ENCODE peak calls at places on chromosomes 1 and 21, in eight cellular contexts. A is psoas muscle; M is ovary; Y is CD8-positive, alpha-beta T cell; O is heart left ventricle; H is aorta; C is left ventricle myocardium inferior; K is neural progenitor cell. Z is an unnamed sample. For H3K27me3 and H3K4me1, the result is how much of the 10 kb centered on the place peaks cover.

GRCh38 chr1:12447849-12448312 is 170.1 kb downstream of the DHRS3 start:
- DNase-seq in O (no peak), M (no peak), A (no peak), H (no peak), K (no peak), C (no peak), Y (no peak), Z (no peak)

GRCh38 chr1:33237579-33237978 is 18.7 kb upstream of the ZNF362 start:
- DNase-seq in M (no peak), H (no peak), Y (no peak), O (no peak), K (no peak), A (no peak), C (no peak), Z (no peak)

GRCh38 chr1:186512698-186513457 is 52.0 kb upstream of the PDC start:
- DNase-seq in O (no peak), K (no peak), C (no peak), M (no peak), Y (no peak), A (no peak), H (no peak), Z (no peak)

GRCh38 chr21:26835027-26835713 is 10.0 kb downstream of the ADAMTS1 start:
- DNase-seq in C (no peak), Y (no peak), H (no peak), K (no peak), A (no peak), M (no peak), O (no peak), Z (peak)

GRCh38 chr1:66262233-66262632 is 271.7 kb upstream of the SGIP1 start:
- DNase-seq in C (no peak), K (no peak), M (no peak), O (no peak), H (no peak), A (no peak), Y (no peak), Z (peak)

GRCh38 chr1:200228081-200228480 is 181.8 kb downstream of the ZNF281 start:
- DNase-seq in K (peak), H (no peak), A (no peak), O (no peak), Y (no peak), C (no peak), M (no peak), Z (no peak)

GRCh38 chr21:31159808-31160207 is 121.5 kb upstream of the KRTAP19-8 start:
- DNase-seq in K (no peak), M (no peak), O (no peak), H (no peak), A (no peak), C (no peak), Y (no peak), Z (no peak)

GRCh38 chr1:168610111-168610510 is 33.7 kb downstream of the XCL1 start:
- DNase-seq in A (no peak), M (peak), K (peak), C (no peak), H (no peak), O (no peak), Y (no peak), Z (no peak)

DNA sequence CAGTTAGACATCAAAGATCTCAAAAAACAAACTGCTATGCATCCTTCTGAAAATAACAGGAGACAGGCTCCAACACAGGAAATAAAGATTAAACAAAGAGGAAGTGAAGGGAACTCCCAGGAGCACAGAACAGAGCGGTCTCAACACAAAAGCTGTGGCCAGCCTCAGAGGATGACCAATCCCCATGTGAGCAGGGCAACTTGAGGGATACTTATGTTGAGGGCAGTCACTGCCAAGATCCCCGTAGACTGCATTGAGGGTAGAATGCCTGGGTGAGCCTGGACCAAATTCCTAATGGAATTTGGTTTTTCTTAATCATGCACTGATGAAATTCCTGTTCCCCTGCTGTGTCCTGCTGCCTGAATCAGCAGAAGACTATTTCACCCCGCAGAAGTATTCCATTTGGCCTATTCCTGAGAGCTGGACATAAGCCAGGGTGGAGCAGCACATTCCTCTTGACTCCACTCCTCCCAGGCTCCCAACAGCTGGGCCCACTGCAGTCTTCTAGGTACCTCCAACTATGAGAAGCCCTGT is 49.0 kb downstream of the JAK1 start:
- DNase-seq in Y (no peak), C (peak), M (peak), H (peak), K (peak), A (peak), O (no peak), Z (peak)
- H3K27ac ChIP-seq in Y (no peak), C (peak), M (no peak), H (no peak), K (no peak), A (peak), O (peak), Z (no peak)

GRCh38 chr1:228005511-228006033 is 1.2 kb upstream of the WNT3A start:
- DNase-seq in Y (peak), A (no peak), K (no peak), C (no peak), H (no peak), O (no peak), M (no peak), Z (no peak)

GRCh38 chr1:228002792-228003191 is 4.0 kb upstream of the WNT3A start:
- DNase-seq in K (no peak), O (no peak), M (no peak), A (no peak), Y (peak), C (no peak), H (no peak), Z (no peak)

GRCh38 chr1:228003461-228004330 is 3.1 kb upstream of the WNT3A start:
- DNase-seq in A (no peak), K (no peak), C (no peak), O (no peak), Y (peak), H (no peak), M (no peak), Z (no peak)

GRCh38 chr1:228004887-228005462 is 1.8 kb upstream of the WNT3A start:
- DNase-seq in A (no peak), M (no peak), C (no peak), K (peak), Y (peak), O (no peak), H (no peak), Z (no peak)

DNA sequence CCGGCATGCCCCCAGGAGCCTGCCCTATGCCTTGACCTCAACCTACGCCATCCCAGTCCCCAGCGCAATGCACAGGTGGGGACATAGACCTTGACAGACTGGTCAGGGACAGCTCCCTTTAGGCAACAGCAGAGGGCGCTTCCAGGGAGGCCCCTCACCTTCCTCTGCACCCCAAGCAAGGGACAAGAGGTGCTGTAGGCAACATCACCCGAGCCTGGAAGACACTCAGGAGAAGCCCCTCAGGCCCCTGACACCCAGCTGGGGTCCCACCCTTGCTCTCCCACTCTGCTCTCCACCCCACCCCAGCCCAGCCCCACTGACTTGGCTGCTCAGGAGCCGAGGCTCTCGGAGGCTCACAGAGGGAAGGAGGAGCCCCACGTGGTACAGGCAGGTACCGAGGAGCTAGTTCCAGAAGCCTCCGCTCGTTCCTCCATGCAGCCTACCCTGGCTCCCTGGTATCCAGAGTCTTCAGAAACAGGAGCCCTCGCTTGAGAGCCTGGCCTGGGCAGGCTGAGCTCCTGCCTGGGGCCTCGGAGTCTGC is 2.4 kb upstream of the WNT3A start:
- DNase-seq in M (no peak), H (no peak), A (no peak), C (no peak), Y (peak), O (no peak), K (peak), Z (no peak)
- H3K27me3 ChIP-seq in M (under half), H (under half), A (under half), C (half or more), Y (under half), O (half or more), K (half or more), Z (half or more)

DNA sequence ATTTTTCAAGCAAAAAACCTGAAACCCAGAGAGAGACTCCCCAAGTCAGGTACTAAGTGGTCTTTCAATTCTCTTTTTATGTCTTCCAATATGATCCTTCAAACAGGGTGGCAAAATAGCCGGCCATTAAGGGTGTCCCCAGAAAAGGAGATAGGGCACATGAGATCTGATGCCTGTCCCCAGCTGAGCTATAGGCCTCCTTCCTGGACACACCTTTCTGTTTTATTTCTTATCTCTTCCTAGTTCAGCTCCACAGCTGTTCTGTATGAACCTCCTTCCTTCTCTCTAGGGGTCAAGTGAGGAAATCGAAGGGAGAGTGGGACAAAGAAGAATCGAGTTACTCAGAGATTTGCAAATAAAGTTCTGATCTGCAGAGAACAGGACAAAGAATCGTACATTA is 112.4 kb upstream of the ATP1A1 start:
- DNase-seq in C (no peak), M (no peak), O (no peak), H (no peak), A (no peak), K (no peak), Y (no peak), Z (no peak)
- H3K4me1 ChIP-seq in C (under half), M (under half), O (under half), H (under half), A (under half), K (under half), Y (under half), Z (under half)

GRCh38 chr1:212311836-212312497 is 26.8 kb downstream of the PPP2R5A start:
- DNase-seq in K (no peak), A (no peak), Y (no peak), M (no peak), O (no peak), H (no peak), C (no peak), Z (peak)

GRCh38 chr1:212310383-212310782 is 25.2 kb downstream of the PPP2R5A start:
- DNase-seq in C (no peak), M (no peak), O (no peak), A (no peak), Y (no peak), H (no peak), K (no peak), Z (no peak)

GRCh38 chr1:212305342-212305741 is 20.1 kb downstream of the PPP2R5A start:
- DNase-seq in C (no peak), K (no peak), M (no peak), A (no peak), H (no peak), Y (no peak), O (no peak), Z (no peak)

GRCh38 chr1:212313616-212314015 is 28.4 kb downstream of the PPP2R5A start:
- DNase-seq in H (no peak), C (no peak), K (no peak), Y (no peak), O (no peak), M (no peak), A (no peak), Z (no peak)

GRCh38 chr1:212309967-212310366 is 24.8 kb downstream of the PPP2R5A start:
- DNase-seq in M (no peak), O (no peak), Y (no peak), C (no peak), A (no peak), K (peak), H (no peak), Z (no peak)
- H3K27ac ChIP-seq in M (no peak), O (no peak), Y (no peak), C (no peak), A (no peak), K (no peak), H (no peak), Z (no peak)

GRCh38 chr1:89580036-89580435 is 52.9 kb upstream of the LRRC8C start:
- DNase-seq in K (no peak), C (no peak), M (no peak), O (no peak), H (no peak), A (no peak), Y (no peak), Z (no peak)

GRCh38 chr1:89576016-89576415 is 51.4 kb downstream of the LRRC8B start:
- DNase-seq in O (no peak), K (peak), Y (no peak), M (no peak), A (no peak), C (no peak), H (no peak), Z (no peak)

GRCh38 chr1:89575207-89575606 is 50.6 kb downstream of the LRRC8B start:
- DNase-seq in C (no peak), O (no peak), H (no peak), M (no peak), A (no peak), Y (no peak), K (no peak), Z (no peak)

GRCh38 chr1:89578940-89579684 is 53.8 kb upstream of the LRRC8C start:
- DNase-seq in K (no peak), M (no peak), A (no peak), H (no peak), Y (no peak), O (no peak), C (no peak), Z (no peak)

GRCh38 chr1:89578151-89578550 is 53.5 kb downstream of the LRRC8B start:
- DNase-seq in K (no peak), M (no peak), A (no peak), H (no peak), O (no peak), Y (no peak), C (no peak), Z (no peak)
- H3K27me3 ChIP-seq in K (under half), M (under half), A (under half), H (under half), O (under half), Y (under half), C (under half), Z (under half)

Z was measured in foreskin keratinocyte.